ENCODE peak calls at places on chromosome 9, in four cellular contexts. One of them, this sample, is unnamed.

GRCh38 chr9:93098236-93098946 is 2.4 kb downstream of the CARD19 start:
- DNase-seq in SK-N-SH: peak
- DNase-seq in H1: no peak
- DNase-seq in GM12878: no peak
- DNase-seq in this sample: peak

GRCh38 chr9:761155-761792 is 80.2 kb upstream of the DMRT1 start:
- DNase-seq in GM12878: no peak
- DNase-seq in SK-N-SH: no peak
- DNase-seq in H1: no peak
- DNase-seq in this sample: peak

GRCh38 chr9:126062158-126062929 is 264.3 kb upstream of the MVB12B start:
- DNase-seq in SK-N-SH: no peak
- DNase-seq in GM12878: no peak
- DNase-seq in H1: no peak
- DNase-seq in this sample: no peak

GRCh38 chr9:78278177-78278777 is 18.6 kb upstream of the PSAT1 start:
- DNase-seq in GM12878: no peak
- DNase-seq in H1: no peak
- DNase-seq in SK-N-SH: no peak
- DNase-seq in this sample: no peak

GRCh38 chr9:31027678-31028077 is 1356.8 kb upstream of the ACO1 start:
- DNase-seq in SK-N-SH: no peak
- DNase-seq in H1: no peak
- DNase-seq in GM12878: no peak
- DNase-seq in this sample: no peak

GRCh38 chr9:129776938-129777768 is 24.3 kb upstream of the PTGES start:
- DNase-seq in GM12878: no peak
- DNase-seq in SK-N-SH: peak
- DNase-seq in H1: no peak
- DNase-seq in this sample: peak

GRCh38 chr9:81871695-81872094 is 56.5 kb upstream of the SPATA31D4 start:
- DNase-seq in SK-N-SH: no peak
- DNase-seq in H1: no peak
- DNase-seq in GM12878: no peak
- DNase-seq in this sample: no peak

GRCh38 chr9:123069010-123069481 is 35.6 kb downstream of the GPR21 start:
- DNase-seq in SK-N-SH: no peak
- DNase-seq in H1: no peak
- DNase-seq in GM12878: no peak
- DNase-seq in this sample: no peak

GRCh38 chr9:24672336-24672735 is 126.6 kb upstream of the IZUMO3 start:
- DNase-seq in SK-N-SH: no peak
- DNase-seq in H1: no peak
- DNase-seq in GM12878: no peak
- DNase-seq in this sample: no peak

GRCh38 chr9:137705443-137705863 is 86.6 kb downstream of the EHMT1 start:
- DNase-seq in SK-N-SH: no peak
- DNase-seq in H1: no peak
- DNase-seq in GM12878: peak
- DNase-seq in this sample: no peak

GRCh38 chr9:19148170-19148569 is 20.9 kb upstream of the PLIN2 start:
- DNase-seq in GM12878: no peak
- DNase-seq in SK-N-SH: no peak
- DNase-seq in H1: no peak
- DNase-seq in this sample: no peak

GRCh38 chr9:129628709-129629108 is 2.7 kb downstream of the NTMT1 start:
- DNase-seq in H1: no peak
- DNase-seq in GM12878: no peak
- DNase-seq in SK-N-SH: no peak
- DNase-seq in this sample: no peak

GRCh38 chr9:12815895-12816294 is 41.1 kb downstream of the LURAP1L start:
- DNase-seq in SK-N-SH: no peak
- DNase-seq in H1: no peak
- DNase-seq in GM12878: no peak
- DNase-seq in this sample: no peak

GRCh38 chr9:35905912-35906679 is at the start of gene HRCT1:
- DNase-seq in SK-N-SH: no peak
- DNase-seq in GM12878: no peak
- DNase-seq in H1: no peak
- DNase-seq in this sample: peak

GRCh38 chr9:73896061-73896460 is 601.1 kb upstream of the RORB start:
- DNase-seq in GM12878: no peak
- DNase-seq in SK-N-SH: no peak
- DNase-seq in H1: no peak
- DNase-seq in this sample: no peak

GRCh38 chr9:28774433-28775029 is 1201.2 kb upstream of the C9orf72 start:
- DNase-seq in GM12878: no peak
- DNase-seq in H1: no peak
- DNase-seq in SK-N-SH: peak
- DNase-seq in this sample: peak

GRCh38 chr9:100652850-100653249 is 75.0 kb downstream of the CAVIN4 start:
- DNase-seq in SK-N-SH: no peak
- DNase-seq in GM12878: no peak
- DNase-seq in H1: no peak
- DNase-seq in this sample: no peak

GRCh38 chr9:33408087-33408486 is 5.7 kb upstream of the AQP7 start:
- DNase-seq in GM12878: no peak
- DNase-seq in H1: no peak
- DNase-seq in SK-N-SH: no peak
- DNase-seq in this sample: no peak

GRCh38 chr9:87276327-87276841 is 221.3 kb upstream of the DAPK1 start:
- DNase-seq in SK-N-SH: no peak
- DNase-seq in GM12878: peak
- DNase-seq in H1: no peak
- DNase-seq in this sample: no peak

GRCh38 chr9:17609312-17610005 is 30.6 kb downstream of the SH3GL2 start:
- DNase-seq in H1: no peak
- DNase-seq in GM12878: no peak
- DNase-seq in SK-N-SH: no peak
- DNase-seq in this sample: no peak

GRCh38 chr9:76530458-76531100 is 71.6 kb downstream of the GCNT1 start:
- DNase-seq in GM12878: no peak
- DNase-seq in H1: no peak
- DNase-seq in SK-N-SH: no peak
- DNase-seq in this sample: no peak

GRCh38 chr9:32350682-32351081 is 33.8 kb upstream of the ACO1 start:
- DNase-seq in H1: no peak
- DNase-seq in SK-N-SH: no peak
- DNase-seq in GM12878: no peak
- DNase-seq in this sample: no peak

GRCh38 chr9:88218721-88219120 is 80.4 kb upstream of the SPATA31C2 start:
- DNase-seq in GM12878: no peak
- DNase-seq in SK-N-SH: no peak
- DNase-seq in H1: no peak
- DNase-seq in this sample: no peak

GRCh38 chr9:130713286-130713975 is 19.9 kb downstream of the EXOSC2 start:
- DNase-seq in H1: no peak
- DNase-seq in SK-N-SH: no peak
- DNase-seq in GM12878: no peak
- DNase-seq in this sample: peak

GRCh38 chr9:112007575-112008240 is 111.1 kb downstream of the UGCG start:
- DNase-seq in H1: no peak
- DNase-seq in SK-N-SH: no peak
- DNase-seq in GM12878: no peak
- DNase-seq in this sample: no peak

GRCh38 chr9:130193531-130194405 is 21.6 kb downstream of the NCS1 start:
- DNase-seq in SK-N-SH: peak
- DNase-seq in H1: no peak
- DNase-seq in GM12878: no peak
- DNase-seq in this sample: no peak

GRCh38 chr9:110782701-110783100 is 114.1 kb downstream of the MUSK start:
- DNase-seq in SK-N-SH: no peak
- DNase-seq in H1: no peak
- DNase-seq in GM12878: no peak
- DNase-seq in this sample: no peak
- TF ChIP-seq JUND in SK-N-SH: no peak
- TF ChIP-seq JUND in H1: no peak
- TF ChIP-seq JUND in GM12878: no peak
- TF ChIP-seq JUND in this sample: no peak

GRCh38 chr9:98599566-98599965 is 109.2 kb downstream of the GABBR2 start:
- DNase-seq in SK-N-SH: no peak
- DNase-seq in H1: no peak
- DNase-seq in GM12878: no peak
- DNase-seq in this sample: no peak
- TF ChIP-seq JUND in SK-N-SH: no peak
- TF ChIP-seq JUND in H1: no peak
- TF ChIP-seq JUND in GM12878: no peak
- TF ChIP-seq JUND in this sample: no peak

GRCh38 chr9:113522858-113523257 is 59.3 kb downstream of the RGS3 start:
- DNase-seq in GM12878: no peak
- DNase-seq in H1: no peak
- DNase-seq in SK-N-SH: no peak
- DNase-seq in this sample: no peak

GRCh38 chr9:113519401-113520108 is 56.0 kb downstream of the RGS3 start:
- DNase-seq in SK-N-SH: no peak
- DNase-seq in H1: no peak
- DNase-seq in GM12878: no peak
- DNase-seq in this sample: no peak

GRCh38 chr9:113522419-113522818 is 58.9 kb downstream of the RGS3 start:
- DNase-seq in H1: no peak
- DNase-seq in SK-N-SH: no peak
- DNase-seq in GM12878: no peak
- DNase-seq in this sample: no peak

GRCh38 chr9:113521693-113522260 is 58.2 kb downstream of the RGS3 start:
- DNase-seq in H1: no peak
- DNase-seq in GM12878: no peak
- DNase-seq in SK-N-SH: no peak
- DNase-seq in this sample: no peak

GRCh38 chr9:113520109-113520642 is 56.6 kb downstream of the RGS3 start:
- DNase-seq in H1: no peak
- DNase-seq in SK-N-SH: no peak
- DNase-seq in GM12878: peak
- DNase-seq in this sample: no peak
- TF ChIP-seq JUND in H1: no peak
- TF ChIP-seq JUND in SK-N-SH: no peak
- TF ChIP-seq JUND in GM12878: no peak
- TF ChIP-seq JUND in this sample: no peak

GRCh38 chr9:4678679-4679267 is 596 bp upstream of the CDC37L1 start:
- DNase-seq in H1: no peak
- DNase-seq in SK-N-SH: peak
- DNase-seq in GM12878: no peak
- DNase-seq in this sample: peak
- TF ChIP-seq JUND in H1: no peak
- TF ChIP-seq JUND in SK-N-SH: no peak
- TF ChIP-seq JUND in GM12878: no peak
- TF ChIP-seq JUND in this sample: no peak

GRCh38 chr9:5513966-5514365 is 3.6 kb downstream of the PDCD1LG2 start:
- DNase-seq in H1: no peak
- DNase-seq in GM12878: no peak
- DNase-seq in SK-N-SH: no peak
- DNase-seq in this sample: no peak
- TF ChIP-seq JUND in H1: no peak
- TF ChIP-seq JUND in GM12878: no peak
- TF ChIP-seq JUND in SK-N-SH: no peak
- TF ChIP-seq JUND in this sample: no peak

GRCh38 chr9:5876026-5876425 is 14.7 kb upstream of the MLANA start:
- DNase-seq in GM12878: no peak
- DNase-seq in SK-N-SH: no peak
- DNase-seq in H1: no peak
- DNase-seq in this sample: no peak

GRCh38 chr9:5884191-5884590 is 6.5 kb upstream of the MLANA start:
- DNase-seq in SK-N-SH: no peak
- DNase-seq in H1: no peak
- DNase-seq in GM12878: no peak
- DNase-seq in this sample: no peak

GRCh38 chr9:5874048-5874447 is 16.6 kb upstream of the MLANA start:
- DNase-seq in SK-N-SH: no peak
- DNase-seq in H1: no peak
- DNase-seq in GM12878: no peak
- DNase-seq in this sample: no peak

GRCh38 chr9:5876711-5877110 is 14.0 kb upstream of the MLANA start:
- DNase-seq in SK-N-SH: no peak
- DNase-seq in GM12878: no peak
- DNase-seq in H1: no peak
- DNase-seq in this sample: no peak

DNA sequence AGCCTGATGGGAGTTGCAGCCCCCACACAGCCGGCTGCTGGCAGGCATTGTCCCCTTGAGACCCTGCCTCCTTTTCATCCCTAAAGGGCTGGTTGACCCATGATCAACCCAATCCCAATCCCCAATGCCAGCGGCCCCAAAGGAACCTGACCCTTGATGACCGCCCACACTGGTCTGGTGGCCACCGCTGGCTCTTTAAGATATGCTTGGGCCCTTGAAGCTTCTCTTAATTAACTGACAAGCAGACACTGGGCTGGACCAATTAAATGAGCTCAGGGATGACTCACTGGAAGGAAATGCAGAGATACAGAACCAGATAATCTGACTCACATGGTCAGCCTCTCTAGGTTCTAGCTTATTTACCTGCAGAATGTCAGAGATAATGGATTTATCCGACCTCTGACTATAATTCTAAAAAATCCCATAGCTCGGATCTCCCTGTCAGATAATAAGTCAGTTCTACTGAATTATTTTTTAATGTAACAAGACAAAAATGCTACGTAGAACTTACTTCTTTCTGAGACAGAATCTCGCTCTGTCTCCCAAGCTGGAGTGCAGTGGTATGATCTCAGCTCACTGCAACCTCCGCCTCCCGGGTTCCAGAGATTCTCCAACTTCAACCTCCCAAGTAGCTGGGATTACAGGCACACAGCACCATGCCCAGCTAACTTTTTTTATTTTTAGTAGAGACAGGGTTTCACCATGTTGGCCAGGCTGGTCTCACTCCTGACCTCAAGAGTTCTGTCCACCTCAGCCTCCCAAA is 11.1 kb upstream of the MLANA start:
- DNase-seq in GM12878: no peak
- DNase-seq in SK-N-SH: peak
- DNase-seq in H1: no peak
- DNase-seq in this sample: no peak
- TF ChIP-seq JUND in GM12878: no peak
- TF ChIP-seq JUND in SK-N-SH: peak
- TF ChIP-seq JUND in H1: peak
- TF ChIP-seq JUND in this sample: peak

DNA sequence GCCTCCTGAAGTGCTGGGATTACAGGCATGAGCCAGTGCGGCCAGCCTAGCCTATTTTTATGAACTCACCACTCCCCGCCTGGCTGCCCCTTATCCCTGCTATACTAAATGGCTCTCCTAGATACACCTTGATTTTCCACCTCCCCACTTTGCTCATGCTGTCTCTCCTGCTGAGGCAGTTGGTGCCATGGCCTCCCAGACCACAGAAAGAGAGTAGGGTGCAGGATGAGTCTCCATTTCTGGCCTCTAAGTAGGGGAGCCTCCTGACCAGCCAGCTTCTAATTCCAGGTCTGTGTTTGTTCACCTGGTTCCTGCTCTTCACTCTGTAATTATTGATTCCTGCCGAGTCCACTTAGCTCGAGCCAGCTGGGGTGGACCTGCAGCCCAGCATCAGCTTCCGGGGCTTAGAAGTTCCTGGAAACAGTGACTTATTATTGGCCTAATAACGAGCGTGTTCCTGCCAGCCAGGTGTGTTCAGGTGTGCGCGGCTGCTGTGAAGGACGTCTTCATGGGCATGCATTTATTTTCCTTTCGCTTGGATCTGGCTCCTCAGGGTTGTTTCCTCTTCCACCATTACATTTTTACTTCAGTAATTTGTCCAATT is 34.0 kb downstream of the ZNF618 start:
- DNase-seq in H1: no peak
- DNase-seq in SK-N-SH: no peak
- DNase-seq in GM12878: no peak
- DNase-seq in this sample: no peak
- TF ChIP-seq JUND in H1: no peak
- TF ChIP-seq JUND in SK-N-SH: no peak
- TF ChIP-seq JUND in GM12878: no peak
- TF ChIP-seq JUND in this sample: no peak

GRCh38 chr9:136192289-136193126 is 12.4 kb downstream of the LHX3 start:
- DNase-seq in H1: no peak
- DNase-seq in SK-N-SH: peak
- DNase-seq in GM12878: no peak
- DNase-seq in this sample: no peak
- TF ChIP-seq JUND in H1: no peak
- TF ChIP-seq JUND in SK-N-SH: no peak
- TF ChIP-seq JUND in GM12878: no peak
- TF ChIP-seq JUND in this sample: no peak

This sample was measured in T47D.